ENCODE peak calls at places on chromosomes 13 and 19, in seven cellular contexts. B is GM12892, M is upper lobe of left lung, S is spleen, G is IMR-90, J is uterus, L is lower leg skin. C is an unnamed sample.

GRCh38 chr13:42064966-42065365 is 16.5 kb downstream of the DGKH start:
- DNase-seq in B (no peak), M (no peak), S (no peak), G (no peak), J (no peak), L (no peak), C (no peak)

GRCh38 chr19:35246466-35247096 is 2.2 kb upstream of the LSR start:
- DNase-seq in B (no peak), M (no peak), S (no peak), G (no peak), J (no peak), L (no peak), C (no peak)

GRCh38 chr13:97004096-97004876 is 10.0 kb upstream of the OXGR1 start:
- DNase-seq in B (no peak), M (no peak), S (no peak), G (peak), J (no peak), L (no peak), C (no peak)

GRCh38 chr13:81138353-81138995 is 797.5 kb upstream of the SPRY2 start:
- DNase-seq in B (no peak), M (no peak), S (no peak), G (no peak), J (no peak), L (no peak), C (no peak)

GRCh38 chr19:47112166-47112663 is 1.4 kb downstream of the ZC3H4 start:
- DNase-seq in B (peak), M (peak), S (peak), G (peak), J (peak), L (peak), C (peak)

GRCh38 chr19:55024111-55024510 is 14.0 kb downstream of the GP6 start:
- DNase-seq in B (no peak), M (no peak), S (no peak), G (no peak), J (no peak), L (no peak), C (no peak)

GRCh38 chr13:108897955-108898354 is 268.5 kb downstream of the MYO16 start:
- DNase-seq in B (no peak), M (no peak), S (no peak), G (peak), J (no peak), L (no peak), C (peak)

GRCh38 chr19:32010071-32010470 is 335.3 kb upstream of the ZNF507 start:
- DNase-seq in B (no peak), M (no peak), S (no peak), G (no peak), J (no peak), L (no peak), C (no peak)

GRCh38 chr19:10074153-10074552 is 12.0 kb upstream of the SHFL start:
- DNase-seq in B (no peak), M (no peak), S (no peak), G (peak), J (no peak), L (no peak), C (peak)

GRCh38 chr13:112143046-112143752 is 76.2 kb downstream of the SOX1 start:
- DNase-seq in B (no peak), M (no peak), S (no peak), G (no peak), J (no peak), L (no peak), C (no peak)

GRCh38 chr19:7619671-7620441 is 9.5 kb downstream of the XAB2 start:
- DNase-seq in B (no peak), M (peak), S (no peak), G (no peak), J (no peak), L (no peak), C (no peak)

DNA sequence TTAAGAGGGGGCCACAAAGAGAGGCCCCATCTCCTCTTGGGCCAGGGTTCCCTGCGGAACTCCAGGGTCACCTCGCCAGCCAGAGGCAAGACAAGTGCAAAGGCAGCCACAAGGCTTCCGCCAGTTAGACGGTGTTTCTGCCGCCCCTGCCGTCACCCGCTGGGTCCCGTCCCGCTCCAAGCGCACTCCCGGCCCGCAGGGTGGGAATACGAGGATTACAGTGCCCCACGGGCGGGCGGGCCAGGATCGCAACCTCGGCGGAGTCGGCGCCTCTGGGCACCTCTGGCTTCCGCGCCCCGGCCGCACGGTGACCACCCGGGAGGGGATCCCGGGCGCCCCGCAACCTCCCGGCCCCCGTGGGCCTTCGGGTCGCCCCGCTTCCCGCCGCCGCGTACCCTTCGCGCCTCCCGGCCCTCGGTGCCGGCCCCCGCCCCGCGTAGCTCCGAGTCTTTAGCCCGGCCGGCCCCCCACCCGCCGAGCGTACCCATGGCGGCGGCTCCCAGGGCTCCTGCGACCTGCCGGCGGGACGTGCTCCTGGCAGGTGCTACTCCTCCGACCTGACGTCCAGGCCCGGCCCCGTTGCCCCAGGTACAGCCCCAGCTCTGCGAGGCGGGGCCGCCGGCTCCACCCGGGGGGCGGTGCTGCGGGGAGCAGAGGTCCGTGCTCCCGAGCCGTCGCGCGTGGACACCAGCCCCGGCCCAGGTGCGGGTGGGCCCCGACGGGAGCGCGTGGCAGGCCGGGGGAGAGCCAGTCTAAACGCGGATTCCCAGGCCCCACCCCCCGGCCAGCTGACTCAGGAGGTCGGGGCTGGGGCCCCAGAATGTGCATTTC is at the start of gene SLC15A1:
- DNase-seq in B (no peak), M (no peak), S (no peak), G (no peak), J (no peak), L (no peak), C (no peak)
- TF ChIP-seq POLR2A in B (no peak), M (no peak), S (no peak), G (no peak), J (no peak), L (no peak), C (no peak)

DNA sequence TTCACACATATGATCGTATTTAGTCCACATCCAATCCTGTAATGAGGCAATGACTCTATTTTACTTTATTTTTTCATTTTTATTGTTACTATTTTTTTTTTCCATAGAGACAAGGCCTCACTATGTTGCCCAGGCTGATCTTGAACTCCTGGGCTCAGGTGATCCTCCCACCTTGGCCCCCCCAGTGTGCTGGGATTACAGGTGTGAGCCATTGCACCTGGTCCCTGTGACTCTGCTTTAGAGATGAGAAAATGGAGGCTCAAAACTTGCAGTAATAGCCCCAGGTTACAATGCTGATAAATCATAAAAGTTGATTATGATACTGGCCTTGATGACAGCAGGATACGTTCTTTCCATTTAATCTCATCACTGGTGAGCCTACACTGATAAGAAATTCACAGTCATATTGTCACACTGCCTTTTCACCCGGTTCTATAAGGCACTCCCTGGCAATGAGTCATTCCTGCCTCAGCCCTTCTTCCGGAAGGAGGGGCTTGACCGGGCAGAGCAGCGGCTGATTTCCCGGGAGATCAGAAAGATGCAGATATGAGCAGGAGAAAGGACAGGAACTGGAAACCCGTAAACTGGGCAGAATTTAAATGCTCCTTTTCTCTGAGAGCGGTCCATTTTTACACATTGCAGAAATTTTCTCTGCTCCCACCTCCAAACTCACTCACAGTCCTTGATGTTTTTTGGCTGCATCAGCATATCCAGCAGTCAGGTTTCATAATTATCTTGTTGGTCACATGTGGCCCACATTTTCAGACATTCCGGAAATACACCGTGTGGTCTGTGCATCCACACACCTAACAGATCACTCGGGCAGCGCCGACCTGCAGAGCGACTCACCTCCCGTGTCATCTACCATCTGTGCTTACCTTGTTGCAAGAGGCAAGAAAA is 616.4 kb downstream of the EFNB2 start:
- DNase-seq in B (no peak), M (no peak), S (no peak), G (peak), J (no peak), L (no peak), C (peak)
- TF ChIP-seq POLR2A in B (no peak), M (no peak), S (no peak), G (no peak), J (no peak), L (no peak), C (no peak)

GRCh38 chr13:113520571-113520970 is 30.1 kb upstream of the DCUN1D2 start:
- DNase-seq in B (no peak), M (no peak), S (no peak), G (no peak), J (no peak), L (no peak), C (no peak)
- TF ChIP-seq POLR2A in B (no peak), M (no peak), S (no peak), G (no peak), J (no peak), L (no peak), C (no peak)

GRCh38 chr19:40605201-40605971 is 4.2 kb downstream of the LTBP4 start:
- DNase-seq in B (peak), M (peak), S (peak), G (peak), J (peak), L (peak), C (peak)
- TF ChIP-seq POLR2A in B (no peak), M (no peak), S (no peak), G (no peak), J (peak), L (no peak), C (no peak)

C was measured in NB4.